ENCODE peak calls at places on chromosomes 16 and 17, in six cellular contexts. Y is left colon, P is substantia nigra, H is fibroblast of mammary gland, C is NCI-H510A treated with DMSO at 0.1 percent for 48 hours, J is PC-9. G is an unnamed sample.

GRCh38 chr17:9935408-9935807 is 30.3 kb upstream of the RCVRN start:
- DNase-seq in Y (no peak), P (no peak), H (peak; percentile 29), C (no peak), J (no peak), G (peak; percentile 16)

GRCh38 chr16:2919511-2920255 is 8.0 kb downstream of the FLYWCH1 start:
- DNase-seq in Y (peak; percentile 51), P (peak; percentile 56), H (peak; percentile 78), C (peak; percentile 30), J (peak; percentile 38), G (peak; percentile 79)

GRCh38 chr17:78381601-78382168 is 3.2 kb downstream of the PGS1 start:
- DNase-seq in Y (no peak), P (no peak), H (peak; percentile 62), C (no peak), J (no peak), G (peak; percentile 52)

GRCh38 chr17:3557768-3558583 is at the start of gene TRPV3:
- DNase-seq in Y (peak; percentile 32), P (no peak), H (peak; percentile 68), C (no peak), J (peak; percentile 64), G (peak; percentile 28)

GRCh38 chr17:49201481-49201927 is 8.9 kb downstream of the GNGT2 start:
- DNase-seq in Y (no peak), P (no peak), H (no peak), C (no peak), J (no peak), G (peak; percentile 52)

GRCh38 chr16:88541109-88541508 is 29.1 kb upstream of the ZC3H18 start:
- DNase-seq in Y (no peak), P (no peak), H (no peak), C (no peak), J (no peak), G (no peak)

GRCh38 chr17:50222922-50223321 is 21.5 kb upstream of the COL1A1 start:
- DNase-seq in Y (no peak), P (no peak), H (no peak), C (no peak), J (peak; percentile 9), G (no peak)

GRCh38 chr16:70635356-70636016 is 10.9 kb upstream of the IL34 start:
- DNase-seq in Y (no peak), P (no peak), H (peak; percentile 75), C (no peak), J (no peak), G (peak; percentile 26)

GRCh38 chr17:31537558-31537957 is 146.1 kb downstream of the RAB11FIP4 start:
- DNase-seq in Y (no peak), P (no peak), H (peak; percentile 70), C (peak; percentile 71), J (no peak), G (peak; percentile 70)

GRCh38 chr16:138049-138417 is 440 bp downstream of the NPRL3 start:
- DNase-seq in Y (peak; percentile 27), P (no peak), H (no peak), C (no peak), J (no peak), G (peak; percentile 48)

GRCh38 chr16:11967195-11967911 is 2.3 kb downstream of the TNFRSF17 start:
- DNase-seq in Y (no peak), P (no peak), H (no peak), C (no peak), J (no peak), G (no peak)

GRCh38 chr16:85193876-85194275 is 81.6 kb upstream of the CIBAR2 start:
- DNase-seq in Y (no peak), P (no peak), H (no peak), C (no peak), J (no peak), G (no peak)

GRCh38 chr17:80605326-80606066 is 60.9 kb downstream of the RPTOR start:
- DNase-seq in Y (no peak), P (no peak), H (peak; percentile 59), C (no peak), J (peak; percentile 85), G (peak; percentile 45)

GRCh38 chr17:9401434-9401833 is 174.2 kb downstream of the STX8 start:
- DNase-seq in Y (no peak), P (no peak), H (no peak), C (no peak), J (peak; percentile 65), G (peak; percentile 71)

GRCh38 chr16:20704281-20704680 is 6.8 kb upstream of the ACSM1 start:
- DNase-seq in Y (no peak), P (no peak), H (no peak), C (no peak), J (no peak), G (no peak)

GRCh38 chr17:66290097-66290722 is 12.2 kb upstream of the PRKCA start:
- DNase-seq in Y (no peak), P (no peak), H (no peak), C (no peak), J (no peak), G (no peak)

GRCh38 chr16:80197790-80198201 is 343.0 kb upstream of the DYNLRB2 start:
- DNase-seq in Y (no peak), P (no peak), H (peak; percentile 79), C (peak; percentile 64), J (peak; percentile 34), G (peak; percentile 91)

GRCh38 chr16:81599034-81599744 is 154.6 kb downstream of the CMIP start:
- DNase-seq in Y (no peak), P (no peak), H (no peak), C (no peak), J (no peak), G (no peak)

GRCh38 chr16:88803264-88803987 is at the start of gene CDT1:
- DNase-seq in Y (peak; percentile 82), P (peak; percentile 64), H (peak; percentile 70), C (peak; percentile 59), J (no peak), G (peak; percentile 91)

GRCh38 chr16:53433930-53434435 is 288 bp upstream of the RBL2 start:
- DNase-seq in Y (no peak), P (no peak), H (peak; percentile 75), C (peak; percentile 65), J (no peak), G (no peak)

GRCh38 chr16:70395345-70395901 is 43.5 kb downstream of the ST3GAL2 start:
- DNase-seq in Y (peak; percentile 84), P (peak; percentile 9), H (peak; percentile 43), C (peak; percentile 9), J (peak; percentile 60), G (peak; percentile 61)

GRCh38 chr17:35214192-35214591 is 20.0 kb upstream of the SLC35G3 start:
- DNase-seq in Y (no peak), P (no peak), H (no peak), C (no peak), J (no peak), G (no peak)

GRCh38 chr16:49929606-49930005 is 73.7 kb upstream of the ZNF423 start:
- DNase-seq in Y (no peak), P (no peak), H (no peak), C (no peak), J (no peak), G (no peak)

GRCh38 chr17:49746791-49747490 is 17.0 kb downstream of the FAM117A start:
- DNase-seq in Y (no peak), P (no peak), H (no peak), C (peak; percentile 33), J (no peak), G (no peak)

GRCh38 chr16:24346734-24347133 is 90.6 kb downstream of the CACNG3 start:
- DNase-seq in Y (no peak), P (no peak), H (no peak), C (no peak), J (no peak), G (no peak)

GRCh38 chr16:57638381-57638780 is 10.0 kb downstream of the ADGRG1 start:
- DNase-seq in Y (no peak), P (no peak), H (no peak), C (no peak), J (no peak), G (no peak)

GRCh38 chr17:81322271-81323082 is 27.4 kb upstream of the SLC38A10 start:
- DNase-seq in Y (no peak), P (no peak), H (peak; percentile 41), C (no peak), J (no peak), G (no peak)

GRCh38 chr17:76775021-76775420 is 37.1 kb downstream of the MFSD11 start:
- DNase-seq in Y (no peak), P (no peak), H (no peak), C (no peak), J (no peak), G (no peak)

GRCh38 chr17:78957076-78957475 is 22.6 kb downstream of the LGALS3BP start:
- DNase-seq in Y (no peak), P (no peak), H (peak; percentile 84), C (no peak), J (no peak), G (peak; percentile 82)

GRCh38 chr16:17476414-17477259 is 5.9 kb upstream of the XYLT1 start:
- DNase-seq in Y (peak; percentile 56), P (no peak), H (peak; percentile 74), C (peak; percentile 98), J (no peak), G (peak; percentile 72)

GRCh38 chr16:57565461-57565860 is 23.0 kb downstream of the ADGRG5 start:
- DNase-seq in Y (no peak), P (no peak), H (no peak), C (no peak), J (no peak), G (no peak)

GRCh38 chr16:31138621-31139578 is 3.4 kb upstream of the PRSS8 start:
- DNase-seq in Y (peak; percentile 90), P (no peak), H (peak; percentile 57), C (no peak), J (peak; percentile 99), G (peak; percentile 91)